ENCODE peak calls at places on chromosomes 13 and 19, in six cellular contexts. One of them, this sample, is unnamed.

GRCh38 chr13:44868397-44868796 is 120.9 kb downstream of the NUFIP1 start:
- DNase-seq in cardiac muscle cell: no peak
- DNase-seq in AG04450: no peak
- DNase-seq in foreskin fibroblast: no peak
- DNase-seq in breast epithelium: no peak
- DNase-seq in PC-9: no peak
- DNase-seq in this sample: no peak

GRCh38 chr13:75927183-75927582 is 291.1 kb downstream of the LMO7 start:
- DNase-seq in PC-9: no peak
- DNase-seq in AG04450: no peak
- DNase-seq in breast epithelium: no peak
- DNase-seq in foreskin fibroblast: peak
- DNase-seq in cardiac muscle cell: no peak
- DNase-seq in this sample: no peak

GRCh38 chr19:27647423-27647822 is 1565.5 kb downstream of the UQCRFS1 start:
- DNase-seq in foreskin fibroblast: no peak
- DNase-seq in AG04450: no peak
- DNase-seq in cardiac muscle cell: no peak
- DNase-seq in PC-9: no peak
- DNase-seq in breast epithelium: no peak
- DNase-seq in this sample: no peak

GRCh38 chr19:18193388-18194207 is 580 bp downstream of the MPV17L2 start:
- DNase-seq in foreskin fibroblast: peak
- DNase-seq in breast epithelium: no peak
- DNase-seq in cardiac muscle cell: peak
- DNase-seq in AG04450: no peak
- DNase-seq in PC-9: no peak
- DNase-seq in this sample: no peak

GRCh38 chr13:88945793-88946192 is 1274.6 kb downstream of the SLITRK5 start:
- DNase-seq in PC-9: no peak
- DNase-seq in AG04450: no peak
- DNase-seq in breast epithelium: no peak
- DNase-seq in cardiac muscle cell: no peak
- DNase-seq in foreskin fibroblast: no peak
- DNase-seq in this sample: no peak

GRCh38 chr13:65913173-65913572 is 1317.0 kb downstream of the PCDH9 start:
- DNase-seq in breast epithelium: no peak
- DNase-seq in foreskin fibroblast: peak
- DNase-seq in cardiac muscle cell: no peak
- DNase-seq in PC-9: no peak
- DNase-seq in AG04450: peak
- DNase-seq in this sample: peak

GRCh38 chr19:30070198-30070969 is 128.3 kb downstream of the URI1 start:
- DNase-seq in breast epithelium: peak
- DNase-seq in cardiac muscle cell: no peak
- DNase-seq in PC-9: no peak
- DNase-seq in AG04450: no peak
- DNase-seq in foreskin fibroblast: no peak
- DNase-seq in this sample: no peak

GRCh38 chr13:92103673-92104296 is 705.4 kb downstream of the GPC5 start:
- DNase-seq in breast epithelium: no peak
- DNase-seq in foreskin fibroblast: no peak
- DNase-seq in cardiac muscle cell: peak
- DNase-seq in AG04450: no peak
- DNase-seq in PC-9: no peak
- DNase-seq in this sample: no peak

GRCh38 chr13:42041017-42041683 is 7.3 kb upstream of the DGKH start:
- DNase-seq in foreskin fibroblast: peak
- DNase-seq in PC-9: no peak
- DNase-seq in breast epithelium: peak
- DNase-seq in AG04450: no peak
- DNase-seq in cardiac muscle cell: peak
- DNase-seq in this sample: no peak

GRCh38 chr13:39836038-39836437 is 180.6 kb downstream of the COG6 start:
- DNase-seq in breast epithelium: no peak
- DNase-seq in cardiac muscle cell: no peak
- DNase-seq in foreskin fibroblast: no peak
- DNase-seq in AG04450: no peak
- DNase-seq in PC-9: peak
- DNase-seq in this sample: no peak

GRCh38 chr13:85486663-85487062 is 312.6 kb downstream of the SLITRK6 start:
- DNase-seq in foreskin fibroblast: no peak
- DNase-seq in AG04450: no peak
- DNase-seq in cardiac muscle cell: no peak
- DNase-seq in PC-9: no peak
- DNase-seq in breast epithelium: no peak
- DNase-seq in this sample: no peak

GRCh38 chr19:39771751-39772150 is 6.9 kb upstream of the LEUTX start:
- DNase-seq in PC-9: no peak
- DNase-seq in cardiac muscle cell: no peak
- DNase-seq in foreskin fibroblast: no peak
- DNase-seq in breast epithelium: no peak
- DNase-seq in AG04450: no peak
- DNase-seq in this sample: no peak

GRCh38 chr13:59318320-59318930 is 845.3 kb downstream of the DIAPH3 start:
- DNase-seq in AG04450: peak
- DNase-seq in breast epithelium: peak
- DNase-seq in PC-9: no peak
- DNase-seq in cardiac muscle cell: peak
- DNase-seq in foreskin fibroblast: peak
- DNase-seq in this sample: peak

GRCh38 chr13:27020415-27020814 is 151.2 kb downstream of the USP12 start:
- DNase-seq in cardiac muscle cell: no peak
- DNase-seq in breast epithelium: no peak
- DNase-seq in PC-9: no peak
- DNase-seq in AG04450: no peak
- DNase-seq in foreskin fibroblast: no peak
- DNase-seq in this sample: no peak

GRCh38 chr19:55588738-55589137 is 8.1 kb upstream of the ZNF579 start:
- DNase-seq in breast epithelium: no peak
- DNase-seq in PC-9: no peak
- DNase-seq in AG04450: no peak
- DNase-seq in foreskin fibroblast: no peak
- DNase-seq in cardiac muscle cell: no peak
- DNase-seq in this sample: no peak

GRCh38 chr19:20423381-20424207 is 142.0 kb downstream of the ZNF737 start:
- DNase-seq in foreskin fibroblast: peak
- DNase-seq in breast epithelium: peak
- DNase-seq in cardiac muscle cell: peak
- DNase-seq in AG04450: no peak
- DNase-seq in PC-9: no peak
- DNase-seq in this sample: no peak

GRCh38 chr13:99628442-99628841 is 127.2 kb downstream of the TM9SF2 start:
- DNase-seq in AG04450: no peak
- DNase-seq in foreskin fibroblast: no peak
- DNase-seq in breast epithelium: no peak
- DNase-seq in cardiac muscle cell: no peak
- DNase-seq in PC-9: no peak
- DNase-seq in this sample: no peak
- H3K4me3 ChIP-seq in AG04450: no peak
- H3K4me3 ChIP-seq in foreskin fibroblast: no peak
- H3K4me3 ChIP-seq in breast epithelium: no peak
- H3K4me3 ChIP-seq in cardiac muscle cell: no peak
- H3K4me3 ChIP-seq in PC-9: no peak
- H3K4me3 ChIP-seq in this sample: no peak

GRCh38 chr19:6767357-6768235 is at the start of gene SH2D3A:
- DNase-seq in AG04450: no peak
- DNase-seq in PC-9: peak
- DNase-seq in cardiac muscle cell: peak
- DNase-seq in breast epithelium: peak
- DNase-seq in foreskin fibroblast: peak
- DNase-seq in this sample: no peak

GRCh38 chr19:6767081-6767356 is 216 bp downstream of the SH2D3A start:
- DNase-seq in AG04450: no peak
- DNase-seq in cardiac muscle cell: no peak
- DNase-seq in PC-9: peak
- DNase-seq in foreskin fibroblast: no peak
- DNase-seq in breast epithelium: no peak
- DNase-seq in this sample: no peak

GRCh38 chr19:6766357-6767080 is 716 bp downstream of the SH2D3A start:
- DNase-seq in breast epithelium: no peak
- DNase-seq in AG04450: no peak
- DNase-seq in foreskin fibroblast: peak
- DNase-seq in PC-9: no peak
- DNase-seq in cardiac muscle cell: no peak
- DNase-seq in this sample: no peak

GRCh38 chr19:6768236-6768785 is 1.1 kb upstream of the SH2D3A start:
- DNase-seq in breast epithelium: no peak
- DNase-seq in AG04450: no peak
- DNase-seq in PC-9: no peak
- DNase-seq in cardiac muscle cell: no peak
- DNase-seq in foreskin fibroblast: no peak
- DNase-seq in this sample: no peak

GRCh38 chr19:6769006-6769637 is 1.9 kb upstream of the SH2D3A start:
- DNase-seq in cardiac muscle cell: peak
- DNase-seq in foreskin fibroblast: peak
- DNase-seq in PC-9: no peak
- DNase-seq in breast epithelium: no peak
- DNase-seq in AG04450: no peak
- DNase-seq in this sample: no peak
- TF ChIP-seq CTCF in cardiac muscle cell: peak
- TF ChIP-seq CTCF in foreskin fibroblast: no peak
- TF ChIP-seq CTCF in PC-9: peak
- TF ChIP-seq CTCF in breast epithelium: peak
- TF ChIP-seq CTCF in AG04450: peak
- TF ChIP-seq CTCF in this sample: peak

GRCh38 chr19:47446534-47447469 is 24.9 kb downstream of the SLC8A2 start:
- DNase-seq in AG04450: no peak
- DNase-seq in foreskin fibroblast: peak
- DNase-seq in PC-9: no peak
- DNase-seq in breast epithelium: no peak
- DNase-seq in cardiac muscle cell: peak
- DNase-seq in this sample: no peak
- H3K4me3 ChIP-seq in AG04450: no peak
- H3K4me3 ChIP-seq in foreskin fibroblast: no peak
- H3K4me3 ChIP-seq in PC-9: no peak
- H3K4me3 ChIP-seq in breast epithelium: no peak
- H3K4me3 ChIP-seq in cardiac muscle cell: peak
- H3K4me3 ChIP-seq in this sample: no peak

GRCh38 chr19:4557186-4557970 is 2.1 kb downstream of the SEMA6B start:
- DNase-seq in PC-9: no peak
- DNase-seq in foreskin fibroblast: no peak
- DNase-seq in AG04450: no peak
- DNase-seq in breast epithelium: no peak
- DNase-seq in cardiac muscle cell: no peak
- DNase-seq in this sample: no peak
- TF ChIP-seq CTCF in PC-9: no peak
- TF ChIP-seq CTCF in foreskin fibroblast: peak
- TF ChIP-seq CTCF in AG04450: no peak
- TF ChIP-seq CTCF in breast epithelium: no peak
- TF ChIP-seq CTCF in cardiac muscle cell: peak
- TF ChIP-seq CTCF in this sample: no peak

GRCh38 chr13:68439821-68440220 is 1209.7 kb upstream of the PCDH9 start:
- DNase-seq in PC-9: peak
- DNase-seq in cardiac muscle cell: no peak
- DNase-seq in foreskin fibroblast: peak
- DNase-seq in breast epithelium: no peak
- DNase-seq in AG04450: no peak
- DNase-seq in this sample: no peak

DNA sequence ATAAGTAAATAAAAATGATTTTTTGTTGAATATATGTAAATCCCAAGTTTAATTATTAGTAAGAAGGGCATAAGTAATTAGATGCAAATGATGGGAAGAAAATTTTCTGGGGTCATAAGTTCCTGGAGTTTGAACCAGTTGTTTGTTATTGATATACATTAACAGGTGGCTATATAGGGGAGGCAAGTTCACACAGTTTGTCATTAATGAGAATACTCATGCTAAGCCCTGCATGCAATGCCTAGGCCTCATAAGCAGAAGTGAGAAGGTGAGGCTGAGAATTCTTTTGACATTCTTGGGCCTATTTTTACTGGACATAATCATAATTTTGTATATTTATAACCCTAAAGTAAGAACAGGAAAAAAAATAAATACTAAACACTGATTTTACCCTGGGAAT is 1210.7 kb upstream of the PCDH9 start:
- DNase-seq in cardiac muscle cell: no peak
- DNase-seq in PC-9: no peak
- DNase-seq in breast epithelium: no peak
- DNase-seq in AG04450: no peak
- DNase-seq in foreskin fibroblast: no peak
- DNase-seq in this sample: no peak
- H3K4me3 ChIP-seq in cardiac muscle cell: no peak
- H3K4me3 ChIP-seq in PC-9: no peak
- H3K4me3 ChIP-seq in breast epithelium: no peak
- H3K4me3 ChIP-seq in AG04450: no peak
- H3K4me3 ChIP-seq in foreskin fibroblast: no peak
- H3K4me3 ChIP-seq in this sample: no peak

DNA sequence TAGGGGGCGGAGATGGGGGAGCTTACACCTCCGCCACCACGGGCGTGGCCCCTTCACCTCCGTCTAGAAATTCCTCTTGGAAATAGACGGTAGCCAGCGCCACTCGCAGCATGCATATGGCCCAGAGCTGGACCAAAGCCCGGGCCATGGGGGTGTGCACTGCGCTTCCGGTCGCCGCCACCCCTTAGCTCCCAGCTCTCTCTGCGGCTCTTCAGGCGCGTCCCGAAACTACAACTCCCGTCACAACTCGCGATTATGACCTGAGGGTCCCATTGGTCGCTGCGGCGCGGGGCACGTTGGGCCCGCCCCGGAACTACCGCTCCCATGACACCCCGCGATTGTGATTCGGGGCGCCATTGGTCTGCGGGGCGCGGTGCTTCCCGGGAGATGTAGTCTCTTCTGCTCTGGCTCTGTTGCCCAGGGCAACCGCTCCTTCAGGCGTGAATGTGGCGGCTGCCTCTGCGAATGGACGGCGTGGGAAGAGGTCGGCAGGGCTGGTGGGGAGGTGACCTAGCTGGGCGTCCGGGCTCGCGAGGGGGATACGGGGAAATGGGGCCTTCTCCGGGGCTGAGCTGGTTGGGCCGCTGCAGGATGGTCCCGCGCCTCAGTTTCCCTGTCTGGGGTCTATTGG is at the start of the genes C19orf44 and CALR3:
- DNase-seq in cardiac muscle cell: peak
- DNase-seq in AG04450: peak
- DNase-seq in breast epithelium: peak
- DNase-seq in PC-9: peak
- DNase-seq in foreskin fibroblast: peak
- DNase-seq in this sample: peak
- TF ChIP-seq CTCF in cardiac muscle cell: no peak
- TF ChIP-seq CTCF in AG04450: no peak
- TF ChIP-seq CTCF in breast epithelium: peak
- TF ChIP-seq CTCF in PC-9: no peak
- TF ChIP-seq CTCF in foreskin fibroblast: no peak
- TF ChIP-seq CTCF in this sample: no peak

This sample was measured in AG09309.